ENCODE peak calls at places on chromosome 15, in seven cellular contexts. One of them, this sample, is unnamed. For H3K9me3, the result is how much of the 10 kb centered on the place peaks cover.

GRCh38 chr15:89136818-89137772 is 48.8 kb downstream of the ABHD2 start:
- DNase-seq in mammary epithelial cell: no peak
- DNase-seq in IMR-90: peak
- DNase-seq in lower lobe of right lung: no peak
- DNase-seq in CD8-positive, alpha-beta memory T cell: no peak
- DNase-seq in kidney: no peak
- DNase-seq in CD4-positive, alpha-beta memory T cell: no peak
- DNase-seq in this sample: no peak

GRCh38 chr15:81197688-81198281 is 1.1 kb downstream of the IL16 start:
- DNase-seq in lower lobe of right lung: no peak
- DNase-seq in CD4-positive, alpha-beta memory T cell: no peak
- DNase-seq in IMR-90: no peak
- DNase-seq in kidney: no peak
- DNase-seq in mammary epithelial cell: no peak
- DNase-seq in CD8-positive, alpha-beta memory T cell: no peak
- DNase-seq in this sample: no peak

GRCh38 chr15:71752604-71753289 is 57.6 kb upstream of the NR2E3 start:
- DNase-seq in CD4-positive, alpha-beta memory T cell: no peak
- DNase-seq in mammary epithelial cell: peak
- DNase-seq in IMR-90: peak
- DNase-seq in lower lobe of right lung: no peak
- DNase-seq in CD8-positive, alpha-beta memory T cell: no peak
- DNase-seq in kidney: no peak
- DNase-seq in this sample: no peak

GRCh38 chr15:64909546-64909945 is 2.2 kb upstream of the ANKDD1A start:
- DNase-seq in CD4-positive, alpha-beta memory T cell: no peak
- DNase-seq in CD8-positive, alpha-beta memory T cell: no peak
- DNase-seq in lower lobe of right lung: no peak
- DNase-seq in mammary epithelial cell: no peak
- DNase-seq in IMR-90: no peak
- DNase-seq in kidney: no peak
- DNase-seq in this sample: no peak

GRCh38 chr15:65409284-65409631 is 13.5 kb downstream of the IGDCC4 start:
- DNase-seq in CD8-positive, alpha-beta memory T cell: no peak
- DNase-seq in CD4-positive, alpha-beta memory T cell: no peak
- DNase-seq in lower lobe of right lung: no peak
- DNase-seq in mammary epithelial cell: peak
- DNase-seq in kidney: no peak
- DNase-seq in IMR-90: peak
- DNase-seq in this sample: no peak

GRCh38 chr15:61997786-61998185 is 62.5 kb downstream of the VPS13C start:
- DNase-seq in CD8-positive, alpha-beta memory T cell: no peak
- DNase-seq in kidney: no peak
- DNase-seq in IMR-90: no peak
- DNase-seq in lower lobe of right lung: no peak
- DNase-seq in mammary epithelial cell: peak
- DNase-seq in CD4-positive, alpha-beta memory T cell: no peak
- DNase-seq in this sample: no peak

GRCh38 chr15:67809866-67810265 is 15.4 kb upstream of the SKOR1 start:
- DNase-seq in CD8-positive, alpha-beta memory T cell: no peak
- DNase-seq in kidney: no peak
- DNase-seq in mammary epithelial cell: no peak
- DNase-seq in CD4-positive, alpha-beta memory T cell: no peak
- DNase-seq in IMR-90: no peak
- DNase-seq in lower lobe of right lung: no peak
- DNase-seq in this sample: no peak

GRCh38 chr15:68489426-68489825 is 57.5 kb upstream of the ITGA11 start:
- DNase-seq in CD8-positive, alpha-beta memory T cell: no peak
- DNase-seq in IMR-90: no peak
- DNase-seq in mammary epithelial cell: no peak
- DNase-seq in lower lobe of right lung: no peak
- DNase-seq in kidney: no peak
- DNase-seq in CD4-positive, alpha-beta memory T cell: no peak
- DNase-seq in this sample: no peak

GRCh38 chr15:79475312-79475711 is 43.2 kb downstream of the MINAR1 start:
- DNase-seq in CD4-positive, alpha-beta memory T cell: no peak
- DNase-seq in mammary epithelial cell: peak
- DNase-seq in CD8-positive, alpha-beta memory T cell: no peak
- DNase-seq in kidney: no peak
- DNase-seq in IMR-90: peak
- DNase-seq in lower lobe of right lung: no peak
- DNase-seq in this sample: no peak

GRCh38 chr15:80550219-80550909 is 144.7 kb upstream of the ABHD17C start:
- DNase-seq in kidney: no peak
- DNase-seq in IMR-90: peak
- DNase-seq in lower lobe of right lung: no peak
- DNase-seq in CD8-positive, alpha-beta memory T cell: no peak
- DNase-seq in mammary epithelial cell: peak
- DNase-seq in CD4-positive, alpha-beta memory T cell: no peak
- DNase-seq in this sample: no peak

GRCh38 chr15:90097475-90097874 is 4.8 kb downstream of the IDH2 start:
- DNase-seq in CD8-positive, alpha-beta memory T cell: peak
- DNase-seq in lower lobe of right lung: no peak
- DNase-seq in IMR-90: no peak
- DNase-seq in CD4-positive, alpha-beta memory T cell: peak
- DNase-seq in mammary epithelial cell: no peak
- DNase-seq in kidney: no peak
- DNase-seq in this sample: peak

GRCh38 chr15:71471347-71471746 is 339.0 kb upstream of the NR2E3 start:
- DNase-seq in CD4-positive, alpha-beta memory T cell: no peak
- DNase-seq in lower lobe of right lung: no peak
- DNase-seq in CD8-positive, alpha-beta memory T cell: no peak
- DNase-seq in IMR-90: peak
- DNase-seq in kidney: no peak
- DNase-seq in mammary epithelial cell: peak
- DNase-seq in this sample: no peak

GRCh38 chr15:48642795-48643194 is 2.7 kb downstream of the FBN1 start:
- DNase-seq in lower lobe of right lung: no peak
- DNase-seq in IMR-90: no peak
- DNase-seq in kidney: no peak
- DNase-seq in CD8-positive, alpha-beta memory T cell: no peak
- DNase-seq in CD4-positive, alpha-beta memory T cell: no peak
- DNase-seq in mammary epithelial cell: no peak
- DNase-seq in this sample: no peak

GRCh38 chr15:56678562-56678961 is 54.7 kb downstream of the ZNF280D start:
- DNase-seq in lower lobe of right lung: no peak
- DNase-seq in mammary epithelial cell: no peak
- DNase-seq in kidney: no peak
- DNase-seq in CD8-positive, alpha-beta memory T cell: no peak
- DNase-seq in CD4-positive, alpha-beta memory T cell: no peak
- DNase-seq in IMR-90: no peak
- DNase-seq in this sample: no peak

GRCh38 chr15:48617619-48618018 is 27.9 kb downstream of the FBN1 start:
- DNase-seq in kidney: no peak
- DNase-seq in mammary epithelial cell: no peak
- DNase-seq in lower lobe of right lung: peak
- DNase-seq in IMR-90: peak
- DNase-seq in CD4-positive, alpha-beta memory T cell: no peak
- DNase-seq in CD8-positive, alpha-beta memory T cell: no peak
- DNase-seq in this sample: no peak

GRCh38 chr15:98980899-98981228 is 26.7 kb downstream of the PGPEP1L start:
- DNase-seq in IMR-90: no peak
- DNase-seq in mammary epithelial cell: no peak
- DNase-seq in lower lobe of right lung: no peak
- DNase-seq in CD4-positive, alpha-beta memory T cell: no peak
- DNase-seq in CD8-positive, alpha-beta memory T cell: no peak
- DNase-seq in kidney: no peak
- DNase-seq in this sample: no peak

GRCh38 chr15:34799825-34800168 is 4.4 kb upstream of the ACTC1 start:
- DNase-seq in CD4-positive, alpha-beta memory T cell: no peak
- DNase-seq in lower lobe of right lung: no peak
- DNase-seq in IMR-90: no peak
- DNase-seq in mammary epithelial cell: no peak
- DNase-seq in kidney: no peak
- DNase-seq in CD8-positive, alpha-beta memory T cell: no peak
- DNase-seq in this sample: no peak

GRCh38 chr15:75038948-75039533 is 15.7 kb downstream of the PPCDC start:
- DNase-seq in CD4-positive, alpha-beta memory T cell: no peak
- DNase-seq in kidney: no peak
- DNase-seq in CD8-positive, alpha-beta memory T cell: no peak
- DNase-seq in IMR-90: no peak
- DNase-seq in mammary epithelial cell: no peak
- DNase-seq in lower lobe of right lung: no peak
- DNase-seq in this sample: no peak

GRCh38 chr15:70442616-70443321 is 320.6 kb downstream of the UACA start:
- DNase-seq in lower lobe of right lung: no peak
- DNase-seq in IMR-90: no peak
- DNase-seq in kidney: peak
- DNase-seq in CD4-positive, alpha-beta memory T cell: no peak
- DNase-seq in mammary epithelial cell: no peak
- DNase-seq in CD8-positive, alpha-beta memory T cell: no peak
- DNase-seq in this sample: no peak

GRCh38 chr15:100222349-100222715 is 119.4 kb downstream of the ADAMTS17 start:
- DNase-seq in mammary epithelial cell: no peak
- DNase-seq in lower lobe of right lung: no peak
- DNase-seq in kidney: no peak
- DNase-seq in CD8-positive, alpha-beta memory T cell: no peak
- DNase-seq in IMR-90: no peak
- DNase-seq in CD4-positive, alpha-beta memory T cell: no peak
- DNase-seq in this sample: no peak

GRCh38 chr15:100227781-100228180 is 114.0 kb downstream of the ADAMTS17 start:
- DNase-seq in kidney: no peak
- DNase-seq in CD8-positive, alpha-beta memory T cell: no peak
- DNase-seq in CD4-positive, alpha-beta memory T cell: no peak
- DNase-seq in mammary epithelial cell: no peak
- DNase-seq in lower lobe of right lung: no peak
- DNase-seq in IMR-90: no peak
- DNase-seq in this sample: no peak

GRCh38 chr15:100221461-100222348 is 120.1 kb downstream of the ADAMTS17 start:
- DNase-seq in kidney: no peak
- DNase-seq in lower lobe of right lung: no peak
- DNase-seq in CD8-positive, alpha-beta memory T cell: no peak
- DNase-seq in CD4-positive, alpha-beta memory T cell: no peak
- DNase-seq in IMR-90: no peak
- DNase-seq in mammary epithelial cell: no peak
- DNase-seq in this sample: no peak

GRCh38 chr15:100226107-100226506 is 115.7 kb downstream of the ADAMTS17 start:
- DNase-seq in lower lobe of right lung: no peak
- DNase-seq in CD8-positive, alpha-beta memory T cell: no peak
- DNase-seq in kidney: no peak
- DNase-seq in CD4-positive, alpha-beta memory T cell: no peak
- DNase-seq in mammary epithelial cell: no peak
- DNase-seq in IMR-90: no peak
- DNase-seq in this sample: no peak

DNA sequence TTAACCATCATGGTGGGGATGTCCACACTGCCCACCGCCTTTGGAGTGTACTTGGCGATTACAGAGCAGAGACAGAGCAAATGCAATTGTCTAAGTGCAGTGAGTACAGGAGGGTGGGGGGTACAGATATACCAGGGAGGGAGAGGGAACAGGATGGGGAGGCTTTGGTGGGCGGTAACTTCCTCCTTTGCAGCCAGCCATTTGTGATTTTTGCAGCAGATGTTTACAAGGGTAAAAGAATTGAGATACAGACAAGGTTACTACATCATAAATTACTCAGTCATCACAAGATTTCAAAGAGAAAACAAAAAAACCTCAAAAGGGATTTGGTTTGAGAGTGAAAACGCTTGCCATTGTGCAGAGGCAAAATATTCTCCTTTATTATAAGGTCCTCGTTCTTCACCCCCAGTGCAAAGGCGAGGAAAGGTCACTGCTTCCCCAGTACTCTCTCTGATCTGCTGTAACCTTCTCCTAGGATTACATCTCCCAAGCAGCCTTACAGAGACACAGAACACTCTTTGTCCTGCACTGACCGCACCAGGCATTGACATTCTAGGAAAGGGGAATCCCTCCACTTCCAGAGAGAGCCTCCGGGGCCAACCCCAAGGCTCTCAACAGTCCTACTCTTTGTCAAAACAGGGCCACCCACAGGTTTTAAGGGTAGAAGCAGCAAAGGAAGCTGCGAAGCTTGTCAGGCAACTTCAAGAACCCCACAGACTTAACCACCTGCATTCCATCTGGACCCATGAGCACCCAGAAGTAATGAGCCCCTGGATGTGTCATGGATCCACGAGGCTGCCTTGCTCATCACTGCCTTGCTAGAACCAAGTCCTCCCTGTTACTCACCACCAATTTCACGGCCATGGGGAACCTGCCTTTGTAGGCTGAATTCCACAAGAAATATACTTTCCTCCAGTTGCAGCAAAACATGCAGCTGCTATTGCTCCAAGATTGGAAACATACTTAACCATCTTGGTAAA is 117.3 kb downstream of the ADAMTS17 start:
- DNase-seq in IMR-90: no peak
- DNase-seq in CD4-positive, alpha-beta memory T cell: no peak
- DNase-seq in kidney: no peak
- DNase-seq in lower lobe of right lung: no peak
- DNase-seq in CD8-positive, alpha-beta memory T cell: no peak
- DNase-seq in mammary epithelial cell: peak
- DNase-seq in this sample: no peak
- H3K9me3 ChIP-seq in IMR-90: half or more
- H3K9me3 ChIP-seq in CD4-positive, alpha-beta memory T cell: under half
- H3K9me3 ChIP-seq in kidney: under half
- H3K9me3 ChIP-seq in lower lobe of right lung: under half
- H3K9me3 ChIP-seq in CD8-positive, alpha-beta memory T cell: under half
- H3K9me3 ChIP-seq in mammary epithelial cell: under half
- H3K9me3 ChIP-seq in this sample: under half

GRCh38 chr15:45026646-45027045 is 3.7 kb downstream of the SORD start:
- DNase-seq in mammary epithelial cell: no peak
- DNase-seq in CD4-positive, alpha-beta memory T cell: no peak
- DNase-seq in IMR-90: no peak
- DNase-seq in CD8-positive, alpha-beta memory T cell: no peak
- DNase-seq in lower lobe of right lung: no peak
- DNase-seq in kidney: no peak
- DNase-seq in this sample: no peak
- H3K9me3 ChIP-seq in mammary epithelial cell: under half
- H3K9me3 ChIP-seq in CD4-positive, alpha-beta memory T cell: under half
- H3K9me3 ChIP-seq in IMR-90: under half
- H3K9me3 ChIP-seq in CD8-positive, alpha-beta memory T cell: under half
- H3K9me3 ChIP-seq in lower lobe of right lung: under half
- H3K9me3 ChIP-seq in kidney: under half
- H3K9me3 ChIP-seq in this sample: under half

GRCh38 chr15:20348900-20349773 is 192.5 kb downstream of the GOLGA6L6 start:
- DNase-seq in kidney: peak
- DNase-seq in mammary epithelial cell: no peak
- DNase-seq in CD4-positive, alpha-beta memory T cell: peak
- DNase-seq in lower lobe of right lung: peak
- DNase-seq in CD8-positive, alpha-beta memory T cell: peak
- DNase-seq in IMR-90: no peak
- DNase-seq in this sample: peak
- H3K9me3 ChIP-seq in kidney: under half
- H3K9me3 ChIP-seq in mammary epithelial cell: under half
- H3K9me3 ChIP-seq in CD4-positive, alpha-beta memory T cell: under half
- H3K9me3 ChIP-seq in lower lobe of right lung: under half
- H3K9me3 ChIP-seq in CD8-positive, alpha-beta memory T cell: under half
- H3K9me3 ChIP-seq in IMR-90: half or more
- H3K9me3 ChIP-seq in this sample: under half

DNA sequence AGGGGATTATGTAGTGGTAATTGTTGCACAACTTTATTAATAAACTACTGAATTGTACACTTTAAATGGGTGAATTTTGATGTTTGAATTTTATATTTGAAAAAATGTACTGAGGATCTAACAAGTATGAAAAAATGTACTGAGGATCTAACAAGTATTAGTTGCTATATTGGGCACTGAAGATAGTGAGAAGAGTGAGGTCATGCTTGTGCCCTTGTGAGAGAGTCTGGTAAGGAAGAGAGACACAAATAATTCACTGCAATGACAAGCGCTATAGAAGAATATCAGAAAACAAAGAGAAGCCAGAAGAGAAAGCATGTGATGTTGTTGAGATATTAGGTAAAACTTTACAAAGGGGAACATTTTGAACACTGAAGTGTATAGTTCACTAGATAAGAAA is 137.6 kb downstream of the DTWD1 start:
- DNase-seq in lower lobe of right lung: no peak
- DNase-seq in CD8-positive, alpha-beta memory T cell: no peak
- DNase-seq in CD4-positive, alpha-beta memory T cell: no peak
- DNase-seq in mammary epithelial cell: no peak
- DNase-seq in IMR-90: peak
- DNase-seq in kidney: no peak
- DNase-seq in this sample: no peak
- H3K9me3 ChIP-seq in lower lobe of right lung: under half
- H3K9me3 ChIP-seq in CD8-positive, alpha-beta memory T cell: under half
- H3K9me3 ChIP-seq in CD4-positive, alpha-beta memory T cell: under half
- H3K9me3 ChIP-seq in mammary epithelial cell: under half
- H3K9me3 ChIP-seq in IMR-90: under half
- H3K9me3 ChIP-seq in kidney: under half
- H3K9me3 ChIP-seq in this sample: under half